ENCODE peak calls at places on chromosomes 4 and X, in six cellular contexts. One of them, this sample, is unnamed.

GRCh38 chr4:44145868-44146267 is 302.7 kb downstream of the KCTD8 start:
- DNase-seq in A549: no peak
- DNase-seq in fibroblast of lung: peak; percentile 51
- DNase-seq in lung: no peak
- DNase-seq in psoas muscle: no peak
- DNase-seq in CD4-positive, alpha-beta T cell: no peak
- DNase-seq in this sample: no peak

GRCh38 chr4:128916832-128917231 is 107.3 kb downstream of the JADE1 start:
- DNase-seq in A549: no peak
- DNase-seq in CD4-positive, alpha-beta T cell: no peak
- DNase-seq in fibroblast of lung: no peak
- DNase-seq in lung: peak; percentile 32
- DNase-seq in psoas muscle: no peak
- DNase-seq in this sample: no peak

GRCh38 chrX:129737921-129738320 is 858 bp upstream of the XPNPEP2 start:
- DNase-seq in psoas muscle: no peak
- DNase-seq in lung: no peak
- DNase-seq in CD4-positive, alpha-beta T cell: no peak
- DNase-seq in fibroblast of lung: peak; percentile 54
- DNase-seq in A549: no peak
- DNase-seq in this sample: no peak

GRCh38 chr4:39085891-39086290 is 23.9 kb downstream of the KLHL5 start:
- DNase-seq in psoas muscle: no peak
- DNase-seq in CD4-positive, alpha-beta T cell: no peak
- DNase-seq in fibroblast of lung: peak; percentile 97
- DNase-seq in A549: no peak
- DNase-seq in lung: no peak
- DNase-seq in this sample: no peak

GRCh38 chrX:115940348-115940747 is 230.2 kb upstream of the AGTR2 start:
- DNase-seq in lung: no peak
- DNase-seq in fibroblast of lung: no peak
- DNase-seq in A549: no peak
- DNase-seq in CD4-positive, alpha-beta T cell: no peak
- DNase-seq in psoas muscle: no peak
- DNase-seq in this sample: no peak

GRCh38 chr4:123244233-123244632 is 152.4 kb upstream of the SPRY1 start:
- DNase-seq in psoas muscle: peak; percentile 58
- DNase-seq in fibroblast of lung: no peak
- DNase-seq in lung: no peak
- DNase-seq in A549: no peak
- DNase-seq in CD4-positive, alpha-beta T cell: no peak
- DNase-seq in this sample: no peak

GRCh38 chrX:9873952-9874351 is 87.7 kb downstream of the SHROOM2 start:
- DNase-seq in lung: peak; percentile 56
- DNase-seq in CD4-positive, alpha-beta T cell: peak; percentile 9
- DNase-seq in fibroblast of lung: no peak
- DNase-seq in psoas muscle: no peak
- DNase-seq in A549: peak; percentile 44
- DNase-seq in this sample: peak; percentile 61

GRCh38 chr4:189940178-189941004 is at the start of gene FRG1:
- DNase-seq in fibroblast of lung: peak; percentile 94
- DNase-seq in A549: peak; percentile 38
- DNase-seq in lung: peak; percentile 96
- DNase-seq in psoas muscle: peak; percentile 98
- DNase-seq in CD4-positive, alpha-beta T cell: peak; percentile 96
- DNase-seq in this sample: no peak

GRCh38 chr4:106601519-106601918 is 232.9 kb upstream of the GIMD1 start:
- DNase-seq in lung: no peak
- DNase-seq in CD4-positive, alpha-beta T cell: no peak
- DNase-seq in fibroblast of lung: peak; percentile 48
- DNase-seq in A549: no peak
- DNase-seq in psoas muscle: no peak
- DNase-seq in this sample: no peak

GRCh38 chrX:1661048-1661921 is 46.4 kb downstream of the ASMT start:
- DNase-seq in CD4-positive, alpha-beta T cell: no peak
- DNase-seq in lung: peak; percentile 51
- DNase-seq in fibroblast of lung: no peak
- DNase-seq in psoas muscle: peak; percentile 72
- DNase-seq in A549: no peak
- DNase-seq in this sample: peak; percentile 1

GRCh38 chr4:167136270-167136669 is 98.0 kb downstream of the SPOCK3 start:
- DNase-seq in A549: no peak
- DNase-seq in psoas muscle: no peak
- DNase-seq in fibroblast of lung: no peak
- DNase-seq in CD4-positive, alpha-beta T cell: no peak
- DNase-seq in lung: no peak
- DNase-seq in this sample: no peak
- H3K27ac ChIP-seq in A549: no peak overlapping the region
- H3K27ac ChIP-seq in psoas muscle: no peak overlapping the region
- H3K27ac ChIP-seq in fibroblast of lung: no peak overlapping the region
- H3K27ac ChIP-seq in CD4-positive, alpha-beta T cell: no peak overlapping the region
- H3K27ac ChIP-seq in lung: no peak overlapping the region
- H3K27ac ChIP-seq in this sample: no peak overlapping the region

GRCh38 chr4:22801391-22801790 is 108.7 kb downstream of the GBA3 start:
- DNase-seq in fibroblast of lung: no peak
- DNase-seq in CD4-positive, alpha-beta T cell: no peak
- DNase-seq in A549: no peak
- DNase-seq in lung: no peak
- DNase-seq in psoas muscle: no peak
- DNase-seq in this sample: no peak
- H3K27ac ChIP-seq in fibroblast of lung: no peak overlapping the region
- H3K27ac ChIP-seq in CD4-positive, alpha-beta T cell: no peak overlapping the region
- H3K27ac ChIP-seq in A549: no peak overlapping the region
- H3K27ac ChIP-seq in lung: no peak overlapping the region
- H3K27ac ChIP-seq in psoas muscle: no peak overlapping the region
- H3K27ac ChIP-seq in this sample: no peak overlapping the region

DNA sequence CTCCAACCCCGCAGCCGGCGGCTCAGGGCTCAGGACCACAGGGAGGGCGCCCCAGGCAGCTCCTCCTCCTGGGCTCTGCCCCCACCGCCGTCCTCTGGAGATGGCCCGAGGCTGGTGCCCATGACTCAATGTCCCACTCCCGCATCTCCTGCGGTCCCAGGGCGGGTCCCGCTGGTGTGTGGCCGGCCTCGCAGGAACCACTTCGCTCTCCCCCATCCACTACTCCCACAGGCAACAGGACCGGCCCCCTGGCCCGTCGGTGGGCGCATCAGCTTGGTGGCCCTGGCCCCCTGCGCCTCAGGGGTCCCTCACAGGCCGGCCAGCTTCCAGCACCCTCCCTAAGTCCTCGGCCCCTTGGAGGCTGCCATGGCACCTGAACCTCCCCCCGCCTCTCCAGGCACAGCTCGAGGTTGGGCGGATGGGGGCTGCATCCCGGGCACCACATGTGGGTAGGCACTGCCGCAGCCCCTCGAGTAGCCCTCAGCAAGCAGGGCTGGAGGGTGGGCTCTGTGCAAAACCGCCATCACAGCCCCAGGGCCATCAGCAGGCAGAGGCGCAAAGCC is 22.8 kb upstream of the SPON2 start:
- DNase-seq in CD4-positive, alpha-beta T cell: no peak
- DNase-seq in lung: no peak
- DNase-seq in psoas muscle: no peak
- DNase-seq in A549: no peak
- DNase-seq in fibroblast of lung: no peak
- DNase-seq in this sample: no peak
- H3K27ac ChIP-seq in CD4-positive, alpha-beta T cell: no peak overlapping the region
- H3K27ac ChIP-seq in lung: no peak overlapping the region
- H3K27ac ChIP-seq in psoas muscle: peak overlapping the region; percentile 77
- H3K27ac ChIP-seq in A549: no peak overlapping the region
- H3K27ac ChIP-seq in fibroblast of lung: peak overlapping the region; percentile 81
- H3K27ac ChIP-seq in this sample: no peak overlapping the region

GRCh38 chr4:121127100-121127499 is 37.0 kb downstream of the TNIP3 start:
- DNase-seq in psoas muscle: no peak
- DNase-seq in CD4-positive, alpha-beta T cell: no peak
- DNase-seq in fibroblast of lung: no peak
- DNase-seq in A549: no peak
- DNase-seq in lung: no peak
- DNase-seq in this sample: no peak
- H3K27ac ChIP-seq in psoas muscle: no peak overlapping the region
- H3K27ac ChIP-seq in CD4-positive, alpha-beta T cell: no peak overlapping the region
- H3K27ac ChIP-seq in fibroblast of lung: no peak overlapping the region
- H3K27ac ChIP-seq in A549: no peak overlapping the region
- H3K27ac ChIP-seq in lung: no peak overlapping the region
- H3K27ac ChIP-seq in this sample: no peak overlapping the region